ENCODE peak calls at places on chromosomes 5 and 9, in six cellular contexts. K is stimulated activated CD8-positive, alpha-beta memory T cell treated with anti-CD3 and anti-CD28 coated beads, Interleukin-12 subunit alpha, Interleukin-12 subunit beta, amount 100 ng/mL, for 1 hour; H is neural crest cell; V is T-helper 17 cell; Z is HS-27A; O is HepG2. C is an unnamed sample.

GRCh38 chr9:116471093-116471906 is 215.8 kb upstream of the TRIM32 start:
- DNase-seq in K (no peak), O (no peak), V (no peak), Z (peak; percentile 54), H (peak; percentile 22), C (no peak)

GRCh38 chr9:110954822-110955291 is 83.4 kb downstream of the LPAR1 start:
- DNase-seq in V (no peak), O (no peak), K (no peak), H (no peak), Z (no peak), C (no peak)

GRCh38 chr9:37938121-37938906 is 34.4 kb upstream of the SLC25A51 start:
- DNase-seq in H (no peak), V (no peak), K (no peak), Z (no peak), O (no peak), C (no peak)

GRCh38 chr5:145499483-145499882 is 335.7 kb downstream of the PRELID2 start:
- DNase-seq in V (no peak), H (no peak), O (no peak), Z (no peak), K (no peak), C (no peak)

GRCh38 chr5:103259705-103260355 is 1.3 kb downstream of the MACIR start:
- DNase-seq in Z (no peak), H (no peak), O (peak; percentile 19), V (no peak), K (no peak), C (no peak)

GRCh38 chr5:138824924-138825863 is 49.9 kb downstream of the LRRTM2 start:
- DNase-seq in K (no peak), H (no peak), V (no peak), O (peak; percentile 7), Z (no peak), C (no peak)

GRCh38 chr9:117247271-117247670 is 167.6 kb downstream of the ASTN2 start:
- DNase-seq in V (no peak), K (no peak), O (peak; percentile 2), H (no peak), Z (no peak), C (no peak)

GRCh38 chr5:134594797-134595457 is 37.7 kb downstream of the SAR1B start:
- DNase-seq in H (no peak), V (no peak), O (no peak), K (no peak), Z (no peak), C (no peak)

GRCh38 chr9:75108571-75108970 is 20.3 kb downstream of the OSTF1 start:
- DNase-seq in H (no peak), V (no peak), K (no peak), O (no peak), Z (no peak), C (no peak)

GRCh38 chr5:143024227-143024920 is 254.2 kb downstream of the ARHGAP26 start:
- DNase-seq in O (no peak), K (no peak), V (no peak), H (no peak), Z (no peak), C (no peak)

GRCh38 chr5:138844812-138845513 is 30.2 kb downstream of the LRRTM2 start:
- DNase-seq in O (no peak), K (no peak), Z (peak; percentile 17), H (no peak), V (no peak), C (no peak)

GRCh38 chr9:95494416-95495371 is 22.1 kb downstream of the PTCH1 start:
- DNase-seq in O (no peak), Z (no peak), H (no peak), V (peak; percentile 62), K (peak; percentile 75), C (peak; percentile 86)

GRCh38 chr9:112874006-112874405 is 16.7 kb downstream of the SLC46A2 start:
- DNase-seq in Z (no peak), O (no peak), K (no peak), H (no peak), V (no peak), C (no peak)

GRCh38 chr9:35728041-35728971 is 3.7 kb downstream of the TLN1 start:
- DNase-seq in H (peak; percentile 30), Z (peak; percentile 98), O (peak; percentile 91), V (no peak), K (no peak), C (no peak)